ENCODE peak calls at places on chromosomes 2 and 18, in eight cellular contexts. W is CD4-positive, CD25-positive, alpha-beta regulatory T cell; F is cardiac muscle cell; I is endothelial cell of umbilical vein; G is GM23248; R is mesendoderm; D is transverse colon; Z is right lobe of liver. A is an unnamed sample. For H3K36me3, the result is how much of the 10 kb centered on the place peaks cover.

GRCh38 chr2:157984866-157985265 is 108.7 kb upstream of the ACVR1 start:
- DNase-seq in F (no peak), W (no peak), G (no peak), Z (no peak), I (no peak), D (no peak), R (no peak), A (no peak)

GRCh38 chr2:24893934-24894333 is 26.1 kb downstream of the ADCY3 start:
- DNase-seq in W (no peak), Z (no peak), F (no peak), D (no peak), I (no peak), R (no peak), G (peak), A (no peak)

GRCh38 chr2:105595536-105595935 is 149.2 kb upstream of the NCK2 start:
- DNase-seq in Z (no peak), I (no peak), F (no peak), R (peak), G (peak), W (no peak), D (no peak), A (no peak)

GRCh38 chr2:124805060-124805459 is 780.0 kb downstream of the CNTNAP5 start:
- DNase-seq in D (peak), Z (no peak), F (no peak), I (no peak), R (no peak), G (no peak), W (no peak), A (no peak)

GRCh38 chr2:239953418-239954061 is 71.6 kb downstream of the NDUFA10 start:
- DNase-seq in D (no peak), Z (peak), W (no peak), R (no peak), F (peak), I (no peak), G (peak), A (peak)

GRCh38 chr2:47457268-47457667 is 54.3 kb downstream of the MSH2 start:
- DNase-seq in Z (no peak), I (no peak), F (no peak), R (no peak), D (no peak), G (no peak), W (no peak), A (no peak)

GRCh38 chr2:69958480-69958879 is 3.0 kb downstream of the ASPRV1 start:
- DNase-seq in I (no peak), Z (no peak), D (no peak), W (no peak), G (no peak), F (no peak), R (no peak), A (no peak)

GRCh38 chr2:37110306-37111212 is 26.2 kb downstream of the GPATCH11 start:
- DNase-seq in Z (no peak), F (no peak), R (no peak), I (peak), G (no peak), W (no peak), D (no peak), A (no peak)

GRCh38 chr2:128716371-128716770 is 397.7 kb upstream of the HS6ST1 start:
- DNase-seq in R (no peak), W (no peak), Z (no peak), F (no peak), G (no peak), D (no peak), I (no peak), A (no peak)

DNA sequence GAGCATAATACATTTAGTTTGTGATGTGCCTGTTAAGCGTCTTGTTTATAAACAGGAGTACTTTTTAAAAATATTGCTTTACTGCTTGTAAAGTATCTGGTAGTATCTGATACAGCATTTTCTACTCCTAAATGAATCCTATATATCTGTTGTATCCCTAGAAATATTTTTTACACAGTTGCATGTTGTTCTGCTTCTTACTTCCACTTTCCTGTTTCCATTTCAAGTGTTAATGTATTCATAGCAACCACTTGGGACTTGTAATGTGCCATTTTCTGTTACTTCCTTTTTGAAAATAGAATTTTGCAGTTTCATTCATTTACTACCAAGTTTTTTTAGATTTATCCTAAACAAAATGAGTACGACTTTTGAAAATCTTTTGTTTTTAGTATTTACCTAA is 24.9 kb downstream of the CCNT2 start:
- DNase-seq in I (no peak), F (no peak), R (no peak), D (no peak), G (no peak), W (no peak), Z (no peak), A (no peak)
- H3K36me3 ChIP-seq in I (under half), F (under half), R (under half), D (under half), G (half or more), W (half or more), Z (under half), A (under half)

GRCh38 chr18:53225567-53226325 is 885.7 kb downstream of the DCC start:
- DNase-seq in Z (no peak), G (no peak), D (no peak), R (no peak), F (no peak), W (no peak), I (no peak), A (no peak)
- H3K27ac ChIP-seq in Z (no peak), G (no peak), D (no peak), R (no peak), F (no peak), W (no peak), I (no peak), A (no peak)

GRCh38 chr18:75070235-75070624 is 138.7 kb downstream of the PTGR3 start:
- DNase-seq in D (no peak), I (no peak), W (no peak), Z (no peak), G (no peak), F (no peak), R (no peak), A (no peak)
- H3K4me3 ChIP-seq in D (no peak), I (peak), W (peak), Z (no peak), G (no peak), F (no peak), R (no peak), A (no peak)

GRCh38 chr2:55247025-55247424 is 14.5 kb downstream of the RPS27A start:
- DNase-seq in F (no peak), I (no peak), Z (no peak), W (no peak), G (no peak), D (no peak), R (peak), A (no peak)
- H3K36me3 ChIP-seq in F (under half), I (under half), Z (under half), W (half or more), G (under half), D (under half), R (under half), A (under half)

DNA sequence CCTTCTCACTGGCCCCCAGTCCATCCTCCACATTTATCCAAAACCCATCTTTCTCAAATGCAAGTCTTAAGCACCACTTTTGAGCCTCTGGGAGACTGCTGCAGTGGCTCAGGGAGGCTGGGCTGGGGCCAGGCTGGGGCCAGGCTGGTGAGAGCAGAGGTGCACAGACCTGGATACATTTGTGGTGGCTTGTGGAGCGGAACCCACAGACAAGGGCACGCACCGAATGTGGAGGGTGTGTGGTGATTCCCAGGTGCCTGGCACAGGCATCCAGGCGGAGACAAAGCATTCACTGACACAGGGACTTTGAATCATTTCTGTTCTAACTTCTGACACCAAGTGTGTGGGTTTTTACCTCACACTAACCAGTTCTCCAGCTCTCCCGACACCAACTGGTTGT is 42.2 kb upstream of the MGAT4A start:
- DNase-seq in W (no peak), D (no peak), F (no peak), G (no peak), R (no peak), Z (no peak), I (no peak), A (no peak)
- H3K27ac ChIP-seq in W (peak), D (no peak), F (no peak), G (no peak), R (no peak), Z (no peak), I (no peak), A (no peak)

DNA sequence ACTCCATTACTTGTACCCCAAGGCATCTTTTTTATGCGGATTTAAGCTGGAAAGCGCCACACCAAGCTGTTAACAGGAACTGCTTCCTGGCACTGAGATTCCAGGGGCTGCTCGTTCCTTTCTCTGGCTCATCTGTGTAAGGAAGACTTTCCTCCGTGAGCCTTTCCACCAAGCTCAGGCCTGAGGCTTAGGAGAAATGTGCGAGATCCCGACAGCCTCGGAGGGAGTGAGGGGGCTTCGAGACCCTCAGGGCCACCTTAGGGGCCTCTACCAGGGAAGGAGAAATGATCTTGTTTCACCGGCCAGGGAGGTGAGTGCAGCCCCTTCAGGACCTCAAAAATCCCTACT is 17.1 kb downstream of the B3GNT7 start:
- DNase-seq in W (no peak), Z (no peak), D (no peak), F (no peak), I (no peak), R (no peak), G (no peak), A (no peak)
- H3K4me3 ChIP-seq in W (no peak), Z (no peak), D (no peak), F (peak), I (no peak), R (no peak), G (peak), A (no peak)

DNA sequence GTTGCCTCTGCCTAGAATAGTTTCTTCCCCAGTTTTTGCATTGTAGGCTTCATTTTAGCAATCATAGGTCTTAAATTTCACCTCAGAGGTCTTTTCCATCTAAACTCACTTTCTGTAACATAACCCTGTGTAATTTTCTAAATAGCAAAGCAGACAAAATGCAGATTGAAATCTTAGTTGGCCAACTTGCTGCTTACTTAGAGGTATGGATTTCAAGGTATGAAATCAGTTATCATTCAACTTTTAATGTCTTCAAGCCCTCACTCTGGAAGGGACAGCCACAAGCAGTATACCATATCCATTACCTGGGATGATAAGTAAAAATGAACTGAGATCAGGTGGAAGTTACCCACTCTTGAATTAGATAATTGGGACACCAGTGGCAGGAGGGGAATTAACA is 3.9 kb downstream of the CCDC121 start:
- DNase-seq in D (no peak), R (no peak), F (no peak), W (no peak), I (no peak), Z (no peak), G (no peak), A (no peak)
- H3K36me3 ChIP-seq in D (under half), R (under half), F (under half), W (under half), I (under half), Z (under half), G (under half), A (under half)

GRCh38 chr18:73942956-73943355 is 204.7 kb downstream of the FBXO15 start:
- DNase-seq in I (no peak), W (no peak), Z (no peak), F (no peak), R (no peak), D (no peak), G (no peak), A (no peak)
- H3K27ac ChIP-seq in I (no peak), W (no peak), Z (no peak), F (no peak), R (no peak), D (no peak), G (no peak), A (no peak)

DNA sequence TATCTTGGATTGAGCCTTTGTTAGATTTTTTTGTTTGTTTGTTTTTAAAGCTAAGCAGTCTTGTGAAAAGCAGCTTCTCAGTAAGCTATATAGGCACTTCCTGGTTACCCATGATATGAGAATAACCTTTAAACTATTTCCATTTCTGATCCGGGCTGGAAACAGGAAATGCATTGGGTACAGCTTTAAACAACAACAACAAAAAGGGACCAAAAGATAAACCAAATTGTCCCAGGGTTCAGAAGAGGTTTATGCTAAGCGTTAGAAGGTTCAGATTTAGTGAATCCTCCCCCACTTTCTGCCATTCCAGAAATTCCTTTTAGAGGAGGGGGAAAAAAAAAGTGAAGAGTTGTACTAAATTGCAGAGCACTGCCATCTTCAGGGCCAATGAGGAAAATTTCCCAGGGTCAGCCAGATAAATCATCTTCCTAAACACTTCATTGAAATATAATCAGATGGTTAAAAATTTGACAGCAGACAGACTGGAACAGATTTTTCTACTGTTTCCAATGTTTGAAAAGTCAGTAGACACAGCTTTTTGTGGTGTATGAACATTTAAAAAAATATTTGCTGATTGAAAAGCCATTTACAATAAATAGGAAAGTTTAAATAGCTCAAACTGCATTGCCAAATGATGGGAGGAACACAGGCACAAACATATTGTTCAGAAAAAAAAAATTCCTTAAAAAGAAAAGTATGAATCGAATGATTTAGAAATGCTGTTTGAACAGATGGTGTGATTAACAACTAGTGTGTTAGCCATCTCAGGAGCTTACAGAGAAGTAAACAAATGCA is 190.0 kb upstream of the TANK start:
- DNase-seq in Z (no peak), F (peak), G (peak), W (no peak), D (peak), R (peak), I (peak), A (no peak)
- H3K4me3 ChIP-seq in Z (peak), F (no peak), G (peak), W (no peak), D (no peak), R (no peak), I (peak), A (no peak)